ENCODE peak calls at places on chromosomes 5 and 9, in seven cellular contexts. G is BE2C; I is PC-9; H is WERI-Rb-1; B is cardiac muscle cell; M is nephron progenitor cell; C is CD8-positive, alpha-beta T cell. T is an unnamed sample.

GRCh38 chr9:124894741-124895170 is 32.8 kb downstream of the ARPC5L start:
- DNase-seq in I (no peak), H (peak), B (peak), G (peak), M (no peak), C (peak), T (peak)

GRCh38 chr9:136667940-136668760 is 5.4 kb downstream of the EGFL7 start:
- DNase-seq in I (no peak), M (no peak), G (no peak), H (no peak), C (no peak), B (no peak), T (no peak)

GRCh38 chr5:170426786-170427185 is 37.6 kb upstream of the KCNMB1 start:
- DNase-seq in C (no peak), M (no peak), B (no peak), G (peak), H (no peak), I (no peak), T (no peak)

GRCh38 chr5:81151546-81151945 is 81.6 kb upstream of the CKMT2 start:
- DNase-seq in C (no peak), H (no peak), B (no peak), M (no peak), G (no peak), I (no peak), T (no peak)

GRCh38 chr5:59342181-59342580 is 551.3 kb downstream of the PDE4D start:
- DNase-seq in I (no peak), C (no peak), M (no peak), G (no peak), B (no peak), H (no peak), T (no peak)

GRCh38 chr9:21381752-21382339 is 3.4 kb downstream of the IFNA2 start:
- DNase-seq in I (no peak), G (no peak), B (no peak), H (no peak), C (no peak), M (no peak), T (peak)

GRCh38 chr5:1514027-1514818 is 9.5 kb downstream of the LPCAT1 start:
- DNase-seq in G (no peak), C (peak), I (no peak), H (peak), M (no peak), B (no peak), T (peak)

GRCh38 chr9:81719972-81720371 is 30.6 kb upstream of the TLE1 start:
- DNase-seq in M (no peak), C (no peak), G (no peak), H (peak), B (no peak), I (no peak), T (no peak)

GRCh38 chr9:133251773-133252172 is 23.2 kb downstream of the ABO start:
- DNase-seq in M (no peak), G (no peak), C (no peak), B (no peak), I (no peak), H (no peak), T (no peak)

GRCh38 chr5:98309785-98310566 is 463.5 kb upstream of the RGMB start:
- DNase-seq in B (no peak), H (no peak), C (no peak), M (no peak), I (peak), G (no peak), T (no peak)

GRCh38 chr5:127705120-127705892 is 2.1 kb downstream of the CCDC192 start:
- DNase-seq in B (no peak), I (peak), M (no peak), C (no peak), H (no peak), G (no peak), T (no peak)

GRCh38 chr5:127699416-127699815 is 3.8 kb upstream of the CCDC192 start:
- DNase-seq in C (no peak), I (no peak), G (no peak), B (no peak), M (no peak), H (no peak), T (no peak)

GRCh38 chr5:127702434-127702833 is 757 bp upstream of the CCDC192 start:
- DNase-seq in G (no peak), M (no peak), I (no peak), C (no peak), H (no peak), B (no peak), T (no peak)

GRCh38 chr5:127700237-127700766 is 2.9 kb upstream of the CCDC192 start:
- DNase-seq in C (no peak), B (no peak), H (no peak), I (no peak), M (no peak), G (no peak), T (no peak)

DNA sequence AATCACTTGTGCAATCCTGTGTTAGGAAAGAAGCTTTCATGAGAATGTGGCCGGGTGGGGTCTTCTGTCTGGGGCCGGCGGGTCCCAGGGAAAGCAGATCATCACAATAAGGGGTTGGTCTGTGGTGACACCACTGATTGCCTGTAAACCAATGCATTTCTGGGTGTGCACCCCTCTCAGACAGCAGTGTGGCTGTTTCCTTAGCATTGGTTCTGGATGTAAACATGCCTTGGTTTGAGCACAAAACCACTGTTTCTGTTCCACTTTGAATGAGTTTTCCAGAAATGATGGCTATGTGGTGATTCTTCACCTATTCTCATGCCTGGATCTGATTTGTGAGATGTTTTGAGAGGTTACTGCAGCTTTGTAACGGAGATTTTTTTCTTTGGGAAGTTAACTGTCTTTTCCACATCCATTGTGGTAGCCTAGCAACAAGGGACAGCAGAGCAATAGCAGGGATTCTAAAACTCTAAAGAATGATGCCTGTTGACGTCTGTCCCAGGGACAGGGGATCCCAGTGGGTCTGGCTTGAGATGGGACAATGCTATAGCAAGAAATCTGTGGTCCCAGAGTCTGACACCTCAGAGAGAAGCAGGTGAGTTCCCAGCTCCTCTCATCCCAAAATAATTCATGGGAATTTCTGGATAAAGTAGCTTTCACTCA is at the start of gene CCDC192:
- DNase-seq in H (no peak), B (no peak), G (no peak), C (no peak), M (no peak), I (no peak), T (no peak)
- TF ChIP-seq CTCF in H (no peak), B (no peak), G (no peak), C (no peak), M (no peak), I (no peak), T (no peak)

GRCh38 chr5:61744690-61745619 is 412.9 kb downstream of the ZSWIM6 start:
- DNase-seq in I (no peak), H (no peak), G (no peak), M (no peak), B (no peak), C (no peak), T (no peak)
- TF ChIP-seq CTCF in I (no peak), H (peak), G (peak), M (no peak), B (no peak), C (no peak), T (peak)

GRCh38 chr9:112777914-112778313 is 27.4 kb downstream of the SNX30 start:
- DNase-seq in M (no peak), C (no peak), I (no peak), G (no peak), B (no peak), H (no peak), T (no peak)

GRCh38 chr9:112771359-112772214 is 21.0 kb downstream of the SNX30 start:
- DNase-seq in B (no peak), G (no peak), H (no peak), C (no peak), I (no peak), M (no peak), T (no peak)

GRCh38 chr9:112774006-112774996 is 23.7 kb downstream of the SNX30 start:
- DNase-seq in M (no peak), B (no peak), C (no peak), H (no peak), I (no peak), G (no peak), T (no peak)

GRCh38 chr9:112772215-112772509 is 21.6 kb downstream of the SNX30 start:
- DNase-seq in M (no peak), B (no peak), H (no peak), G (no peak), I (no peak), C (no peak), T (no peak)

DNA sequence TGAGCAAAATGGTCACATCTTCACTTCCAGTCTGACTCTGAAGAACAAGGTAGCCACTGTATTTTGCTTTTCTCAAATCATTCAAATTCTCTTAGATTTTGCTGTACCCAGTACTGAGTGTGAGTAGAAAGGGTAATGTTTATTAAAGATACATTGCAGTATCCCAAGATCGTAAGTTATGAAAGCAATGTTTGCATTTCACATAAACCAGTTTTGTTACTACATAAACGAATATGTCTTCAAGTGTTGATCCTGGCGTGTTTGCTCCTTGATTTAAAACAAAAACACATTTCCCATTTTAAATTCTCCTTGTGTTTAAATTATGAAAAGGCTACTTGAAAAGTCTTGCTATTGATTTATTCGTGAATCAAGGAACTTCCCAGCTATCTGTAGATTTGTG is 22.0 kb downstream of the SNX30 start:
- DNase-seq in C (no peak), H (no peak), I (no peak), G (no peak), B (no peak), M (no peak), T (no peak)
- TF ChIP-seq CTCF in C (no peak), H (no peak), I (no peak), G (no peak), B (no peak), M (no peak), T (no peak)

DNA sequence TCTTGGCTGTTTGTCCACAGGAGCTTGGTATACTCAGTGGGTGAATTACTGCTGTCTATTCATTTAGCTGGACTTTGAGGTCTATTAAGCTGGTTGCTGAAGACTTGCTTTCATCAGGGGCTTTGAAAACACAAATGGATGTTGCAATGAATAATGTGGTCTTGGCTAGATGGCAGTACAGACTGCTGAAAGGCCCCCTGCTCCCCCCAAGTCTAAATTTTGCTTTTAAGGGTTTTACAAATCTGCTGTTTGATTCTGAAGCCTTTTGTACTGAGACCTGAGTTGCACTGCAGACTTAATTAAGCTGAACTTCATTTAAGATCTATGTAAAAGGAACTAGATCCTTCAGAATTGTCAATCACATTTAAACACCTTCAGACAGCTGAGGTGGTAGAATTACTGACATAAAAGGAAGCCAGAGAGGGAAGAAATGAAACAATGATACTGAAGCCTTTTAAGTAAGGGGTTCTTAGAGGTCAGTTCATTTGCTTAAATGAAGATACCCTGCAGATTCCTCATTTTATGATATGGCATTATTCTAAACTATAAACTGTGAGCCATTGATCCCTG is 37.3 kb downstream of the KCTD16 start:
- DNase-seq in I (no peak), G (no peak), B (no peak), H (no peak), M (no peak), C (no peak), T (no peak)
- TF ChIP-seq CTCF in I (no peak), G (no peak), B (no peak), H (peak), M (no peak), C (no peak), T (no peak)

DNA sequence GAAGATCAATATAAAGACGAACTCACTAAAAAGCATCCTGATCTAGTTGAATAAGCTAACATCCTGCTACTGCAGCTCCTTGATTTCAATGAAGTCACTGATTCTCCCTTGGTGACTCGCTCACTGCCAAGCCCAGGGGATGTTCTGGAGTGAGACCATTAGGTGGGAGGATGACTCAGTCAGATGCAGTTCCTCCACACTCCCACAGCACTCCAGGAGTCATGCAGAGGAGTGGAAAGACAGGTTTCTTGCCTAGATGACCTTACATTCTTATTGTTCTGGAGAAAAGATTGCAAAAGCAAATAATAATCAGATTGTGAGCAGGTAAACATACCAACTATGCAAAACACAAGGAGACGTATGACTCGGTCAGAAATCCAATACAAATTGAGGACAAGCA is 15.3 kb downstream of the GCNT4 start:
- DNase-seq in G (no peak), B (no peak), M (no peak), H (no peak), I (peak), C (no peak), T (no peak)
- TF ChIP-seq CTCF in G (no peak), B (no peak), M (no peak), H (no peak), I (no peak), C (no peak), T (no peak)

DNA sequence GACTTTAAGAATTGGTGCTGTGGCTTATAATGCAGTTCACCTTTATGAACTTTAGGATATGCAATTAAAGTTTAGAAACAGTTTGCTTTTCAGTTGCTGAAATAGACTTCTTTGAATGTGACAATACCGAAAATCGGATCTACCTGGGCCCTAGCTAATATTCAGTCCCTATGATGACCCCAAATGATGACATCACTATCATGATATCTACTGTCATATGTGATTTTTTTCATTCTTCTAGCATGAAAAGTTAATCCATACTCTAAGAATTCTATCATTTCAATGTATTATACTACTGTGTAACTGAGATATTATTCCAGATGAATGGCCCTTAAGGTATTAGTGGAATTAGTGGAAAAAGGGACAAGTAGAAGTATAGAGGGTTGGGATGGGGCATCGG is 487.2 kb upstream of the TUSC1 start:
- DNase-seq in C (no peak), H (no peak), G (no peak), I (no peak), B (no peak), M (no peak), T (no peak)
- TF ChIP-seq CTCF in C (no peak), H (no peak), G (no peak), I (no peak), B (no peak), M (no peak), T (no peak)

GRCh38 chr5:134227786-134228185 is 1.9 kb upstream of the PPP2CA start:
- DNase-seq in C (no peak), G (no peak), H (no peak), I (no peak), B (no peak), M (no peak), T (no peak)

GRCh38 chr5:134226441-134227192 is 744 bp upstream of the PPP2CA start:
- DNase-seq in B (no peak), C (peak), H (no peak), M (peak), G (no peak), I (peak), T (no peak)

GRCh38 chr5:134225780-134226440 is at the start of gene PPP2CA:
- DNase-seq in C (peak), G (peak), B (peak), H (peak), M (peak), I (peak), T (peak)

GRCh38 chr5:134228624-134229023 is 2.8 kb upstream of the PPP2CA start:
- DNase-seq in H (no peak), B (no peak), C (no peak), M (no peak), I (no peak), G (no peak), T (no peak)

DNA sequence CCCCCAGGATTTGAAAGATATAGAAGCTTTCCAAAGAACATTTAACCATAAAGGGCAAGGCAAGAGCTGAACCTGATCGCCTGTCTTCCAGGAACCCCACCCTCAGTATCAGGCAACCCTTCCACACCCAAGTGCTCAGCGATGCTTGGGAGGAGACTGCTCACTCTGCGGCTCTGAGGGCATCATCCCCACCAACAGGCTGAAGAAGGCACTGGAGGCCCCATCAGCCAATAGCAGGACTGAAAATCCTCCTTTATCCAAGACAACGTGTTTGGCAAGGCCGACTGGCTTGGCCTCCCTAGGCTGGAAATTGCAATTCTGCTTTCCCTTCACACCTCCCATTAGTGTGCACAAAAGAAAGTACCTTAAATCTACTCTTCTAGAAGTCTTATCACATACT is 1.4 kb upstream of the PPP2CA start:
- DNase-seq in H (peak), I (no peak), M (no peak), C (peak), B (no peak), G (peak), T (peak)
- TF ChIP-seq CTCF in H (no peak), I (no peak), M (no peak), C (no peak), B (no peak), G (peak), T (no peak)

DNA sequence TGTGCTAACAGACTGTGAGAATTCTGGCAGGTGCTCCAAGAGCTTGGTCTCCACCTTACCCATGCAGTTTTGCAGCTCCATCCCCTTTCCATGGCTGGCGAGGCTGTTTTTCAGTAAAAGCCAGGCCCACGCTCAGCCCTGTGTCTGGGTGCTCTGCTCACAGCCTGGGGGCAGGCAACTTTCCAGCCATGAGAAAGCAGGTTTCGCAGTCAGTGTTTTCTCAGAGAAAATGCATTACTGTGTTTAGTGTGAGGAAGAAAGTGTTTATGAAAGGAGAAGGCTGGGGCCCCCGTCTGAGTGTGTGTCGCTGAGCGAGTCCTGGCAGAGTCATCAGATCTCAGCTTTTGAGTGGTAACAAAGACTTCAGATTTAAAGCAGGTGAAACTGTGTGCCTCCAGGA is 248.1 kb downstream of the IRX1 start:
- DNase-seq in C (no peak), M (no peak), I (no peak), G (no peak), H (no peak), B (peak), T (no peak)
- TF ChIP-seq CTCF in C (no peak), M (no peak), I (no peak), G (no peak), H (no peak), B (no peak), T (no peak)

T was measured in DND-41.